ENCODE peak calls at places on chromosomes 7 and 10, in five cellular contexts. Y is heart left ventricle, P is neural progenitor cell, B is astrocyte, V is uterus. K is an unnamed sample.

GRCh38 chr10:131142446-131143380 is 168.8 kb downstream of the TCERG1L start:
- DNase-seq in Y (no peak), P (no peak), B (no peak), V (no peak), K (peak; percentile 82)

GRCh38 chr10:95346715-95347401 is 56.1 kb upstream of the PDLIM1 start:
- DNase-seq in Y (no peak), P (peak; percentile 68), B (no peak), V (no peak), K (peak; percentile 46)

GRCh38 chr7:92778972-92779371 is 57.4 kb downstream of the CDK6 start:
- DNase-seq in Y (no peak), P (no peak), B (peak; percentile 70), V (peak; percentile 68), K (no peak)

GRCh38 chr7:157411580-157411979 is 74.8 kb downstream of the DNAJB6 start:
- DNase-seq in Y (no peak), P (no peak), B (no peak), V (no peak), K (peak; percentile 88)

GRCh38 chr7:69246758-69247157 is 351.5 kb upstream of the AUTS2 start:
- DNase-seq in Y (peak; percentile 10), P (no peak), B (no peak), V (no peak), K (no peak)

GRCh38 chr10:49534670-49535381 is 4.1 kb downstream of the ERCC6 start:
- DNase-seq in Y (no peak), P (no peak), B (peak; percentile 77), V (no peak), K (no peak)

GRCh38 chr10:31607481-31607880 is 288.5 kb downstream of the ZEB1 start:
- DNase-seq in Y (no peak), P (no peak), B (no peak), V (no peak), K (no peak)

GRCh38 chr10:97762816-97763215 is 9.0 kb downstream of the SFRP5 start:
- DNase-seq in Y (no peak), P (peak; percentile 84), B (peak; percentile 2), V (no peak), K (peak; percentile 95)

GRCh38 chr10:71765176-71765906 is 8.0 kb downstream of the VSIR start:
- DNase-seq in Y (peak; percentile 70), P (no peak), B (peak; percentile 47), V (peak; percentile 48), K (no peak)

GRCh38 chr7:2242541-2243482 is 786 bp downstream of the NUDT1 start:
- DNase-seq in Y (no peak), P (peak; percentile 48), B (no peak), V (no peak), K (no peak)
- H3K4me3 ChIP-seq in Y (peak overlapping the region; percentile 92), P (peak overlapping the region; percentile 70), B (peak overlapping the region; percentile 89), V (peak overlapping the region; percentile 89), K (peak overlapping the region; percentile 87)

DNA sequence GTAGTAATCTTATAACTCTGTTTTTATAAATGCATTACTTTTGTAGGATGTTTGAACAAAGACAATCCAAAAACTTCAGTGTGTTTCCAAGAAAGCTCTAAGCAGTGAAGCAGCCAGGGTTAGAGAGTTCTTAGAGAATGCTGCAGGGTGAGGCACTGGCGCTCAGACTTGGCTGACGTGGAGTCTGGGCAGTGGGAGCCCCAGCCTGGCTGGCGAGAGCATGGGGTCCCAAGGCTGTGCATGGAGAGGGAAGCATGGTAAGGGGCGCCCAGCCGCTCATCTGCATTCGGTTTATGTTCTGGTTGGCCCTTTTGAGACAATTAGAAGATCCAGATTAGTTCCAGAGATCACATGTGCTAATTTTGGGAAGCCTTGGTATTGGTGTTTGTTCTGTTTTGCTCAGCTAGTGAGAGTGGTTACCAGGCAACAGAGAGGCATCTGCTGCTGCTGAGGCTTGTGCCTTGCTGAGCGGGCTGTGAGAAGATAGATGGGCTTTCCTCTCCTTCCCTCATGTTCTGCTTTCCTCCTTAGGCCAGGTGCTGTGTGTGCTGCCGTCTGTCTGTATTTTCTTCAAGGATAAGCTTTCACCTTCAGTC is 10.3 kb downstream of the SUN1 start:
- DNase-seq in Y (no peak), P (no peak), B (no peak), V (peak; percentile 63), K (no peak)
- H3K36me3 ChIP-seq in Y (peaks cover 71% of the 10 kb centered on the region), P (no peaks in the 10 kb centered on the region), B (peaks cover 28% of the 10 kb centered on the region), V (no peaks in the 10 kb centered on the region), K (peaks cover 28% of the 10 kb centered on the region)

DNA sequence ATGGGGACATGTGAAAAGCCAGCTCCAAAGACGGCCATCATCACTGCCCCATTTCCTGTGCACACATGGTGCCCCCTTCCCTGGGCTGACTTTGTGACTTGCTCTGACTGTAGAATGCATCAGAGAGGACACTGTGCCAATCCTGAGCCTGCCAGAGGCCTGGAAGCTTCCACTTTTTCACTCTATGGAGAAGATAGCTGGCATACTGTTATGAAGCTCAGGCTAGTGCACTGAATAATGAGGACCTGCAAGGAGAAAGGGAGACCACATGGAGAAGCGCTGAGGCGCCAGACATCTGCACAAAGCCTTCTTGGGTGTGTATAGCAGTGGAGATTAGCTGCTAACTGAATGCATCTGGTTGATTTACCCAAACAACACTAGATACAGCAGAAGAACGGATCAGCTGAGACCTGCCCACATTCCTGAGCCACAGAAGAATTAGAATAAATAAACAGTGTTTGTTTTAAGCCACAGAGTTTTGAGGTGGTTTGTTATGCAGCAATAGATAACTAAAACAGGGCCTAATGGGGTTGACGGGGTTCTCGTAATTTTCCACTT is 58.9 kb upstream of the C10orf90 start:
- DNase-seq in Y (no peak), P (no peak), B (no peak), V (no peak), K (no peak)
- H3K27me3 ChIP-seq in Y (no peaks in the 10 kb centered on the region), P (no peaks in the 10 kb centered on the region), B (peaks cover 13% of the 10 kb centered on the region), V (no peaks in the 10 kb centered on the region), K (no peaks in the 10 kb centered on the region)

DNA sequence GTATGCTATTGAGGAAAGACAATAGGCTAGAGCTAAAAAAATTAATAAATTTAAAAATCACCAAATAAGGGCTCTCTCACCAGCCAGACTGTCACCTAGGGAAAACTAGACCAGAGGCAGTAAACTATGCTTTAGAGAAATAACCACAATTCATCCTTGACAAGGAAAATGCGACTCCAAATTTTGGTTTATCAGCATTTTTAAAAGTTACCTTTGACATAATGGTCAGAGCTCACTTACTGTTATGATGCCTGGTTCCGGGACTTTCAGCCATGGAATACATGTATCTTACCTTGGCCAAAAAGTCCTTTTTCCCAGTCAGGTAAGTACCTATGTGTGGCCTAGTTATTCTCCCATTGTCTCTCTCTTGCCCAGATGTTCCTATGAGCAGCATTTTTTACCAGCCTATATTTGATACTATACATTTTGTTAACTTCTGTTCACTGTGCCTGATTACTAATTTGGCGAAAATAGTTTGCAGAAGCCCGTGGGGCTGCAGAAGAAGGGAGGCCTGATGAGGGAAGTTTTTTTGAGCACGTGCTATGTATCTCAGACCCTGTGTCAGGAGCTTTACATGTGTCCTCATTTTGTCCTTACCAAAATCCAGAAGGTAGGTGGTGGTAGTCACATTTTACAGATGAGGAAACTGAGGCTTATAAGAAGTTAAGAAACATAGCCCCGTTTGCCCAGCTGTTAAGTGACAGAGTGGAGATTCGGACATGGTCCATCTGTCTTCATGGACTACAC is 149.7 kb downstream of the CELF2 start:
- DNase-seq in Y (no peak), P (no peak), B (no peak), V (no peak), K (no peak)
- H3K4me3 ChIP-seq in Y (peak overlapping the region; percentile 71), P (peak overlapping the region; percentile 74), B (no peak overlapping the region), V (no peak overlapping the region), K (no peak overlapping the region)

DNA sequence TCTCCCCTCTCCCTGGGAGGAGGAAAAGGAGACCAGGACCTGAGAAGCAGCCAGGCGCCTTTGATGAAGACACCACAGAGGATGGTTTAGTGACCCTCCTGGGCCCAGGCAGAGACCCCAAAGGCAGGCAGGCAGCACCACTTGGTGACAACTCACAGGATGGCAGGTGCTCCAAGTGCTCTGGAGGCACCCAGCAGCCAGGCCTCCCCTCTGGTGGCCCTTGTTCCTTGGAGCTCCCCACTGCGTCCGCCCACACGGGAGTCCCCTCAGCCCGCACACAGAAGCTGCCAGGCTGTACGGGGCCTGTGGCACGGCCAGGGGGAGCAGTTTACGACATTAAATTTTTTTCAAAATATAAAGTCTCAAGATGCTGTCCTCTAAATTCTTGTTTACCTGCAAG is 607.1 kb upstream of the FOXK1 start:
- DNase-seq in Y (no peak), P (no peak), B (no peak), V (no peak), K (peak; percentile 55)
- H3K36me3 ChIP-seq in Y (no peaks in the 10 kb centered on the region), P (no peaks in the 10 kb centered on the region), B (no peaks in the 10 kb centered on the region), V (no peaks in the 10 kb centered on the region), K (no peaks in the 10 kb centered on the region)

GRCh38 chr10:116801658-116802057 is 47.6 kb upstream of the ENO4 start:
- DNase-seq in Y (no peak), P (no peak), B (no peak), V (no peak), K (no peak)
- H3K27me3 ChIP-seq in Y (no peaks in the 10 kb centered on the region), P (peaks cover 86% of the 10 kb centered on the region), B (no peaks in the 10 kb centered on the region), V (no peaks in the 10 kb centered on the region), K (no peaks in the 10 kb centered on the region)

GRCh38 chr10:12600652-12601051 is 251.3 kb downstream of the CAMK1D start:
- DNase-seq in Y (no peak), P (no peak), B (no peak), V (no peak), K (no peak)

GRCh38 chr10:12597176-12597575 is 247.8 kb downstream of the CAMK1D start:
- DNase-seq in Y (no peak), P (no peak), B (no peak), V (no peak), K (no peak)

GRCh38 chr10:12596055-12596576 is 246.8 kb downstream of the CAMK1D start:
- DNase-seq in Y (no peak), P (no peak), B (no peak), V (no peak), K (no peak)

GRCh38 chr10:12594448-12594944 is 245.1 kb downstream of the CAMK1D start:
- DNase-seq in Y (no peak), P (no peak), B (no peak), V (no peak), K (no peak)

GRCh38 chr10:12597800-12598750 is 248.7 kb downstream of the CAMK1D start:
- DNase-seq in Y (no peak), P (no peak), B (no peak), V (no peak), K (no peak)
- H3K4me3 ChIP-seq in Y (no peak overlapping the region), P (no peak overlapping the region), B (no peak overlapping the region), V (no peak overlapping the region), K (no peak overlapping the region)

DNA sequence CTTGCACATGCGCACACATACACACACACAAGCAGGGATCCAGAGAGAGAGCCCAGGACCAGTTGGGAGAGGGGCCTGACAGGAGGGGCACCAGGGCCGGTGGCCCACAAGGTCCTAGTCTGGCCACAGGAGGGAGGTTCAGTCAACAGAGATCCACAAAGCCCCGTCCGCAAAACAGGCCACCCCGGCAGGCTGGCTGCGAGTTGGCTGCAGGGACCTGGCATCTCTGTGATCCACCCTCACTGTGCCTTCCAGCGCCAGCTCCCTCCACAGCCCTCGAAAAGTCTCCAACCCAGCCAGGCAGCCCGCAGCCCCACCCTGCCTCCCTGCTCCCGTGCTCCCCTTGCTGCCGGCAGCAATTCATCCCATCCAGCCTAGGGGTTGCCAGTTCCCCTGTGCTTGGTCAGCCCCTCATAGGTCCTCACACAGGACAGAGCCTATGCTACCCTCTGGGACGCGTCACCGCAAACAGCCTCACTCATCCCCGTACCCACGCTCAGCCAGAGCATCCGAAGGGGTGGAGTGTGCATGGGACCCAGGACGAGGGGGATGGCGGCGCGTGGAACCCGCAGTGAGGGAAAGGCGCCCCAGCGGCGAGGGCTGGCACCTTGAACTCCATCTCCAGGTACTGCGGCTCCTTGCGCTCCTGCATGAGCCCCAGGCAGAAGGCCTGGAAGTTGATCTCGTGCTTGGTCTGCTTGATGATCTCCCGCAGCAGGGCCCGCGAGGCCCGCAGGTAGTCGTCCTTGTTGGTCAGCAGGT is 7.5 kb downstream of the INTS1 start:
- DNase-seq in Y (no peak), P (no peak), B (no peak), V (no peak), K (no peak)
- H3K36me3 ChIP-seq in Y (peaks cover 74% of the 10 kb centered on the region), P (no peaks in the 10 kb centered on the region), B (no peaks in the 10 kb centered on the region), V (no peaks in the 10 kb centered on the region), K (peaks cover 20% of the 10 kb centered on the region)

K was measured in H7.